ENCODE peak calls at places on chromosomes 6 and 20, in five cellular contexts. D is CD8-positive, alpha-beta memory T cell; Y is naive thymus-derived CD8-positive, alpha-beta T cell; P is stimulated activated CD4-positive, alpha-beta T cell treated with anti-CD3 and anti-CD28 coated beads, Interleukin-12 subunit alpha, Interleukin-12 subunit beta, amount 100 ng/mL, for 4 hours; X is MCF 10A. O is an unnamed sample.

GRCh38 chr6:163820745-163821456 is 406.4 kb downstream of the QKI start:
- DNase-seq in D (no peak), Y (no peak), P (no peak), X (no peak), O (no peak)

GRCh38 chr20:41275181-41275793 is 42.2 kb downstream of the ZHX3 start:
- DNase-seq in D (no peak), Y (no peak), P (no peak), X (no peak), O (peak)

GRCh38 chr6:7673063-7673536 is 52.8 kb upstream of the BMP6 start:
- DNase-seq in D (no peak), Y (no peak), P (no peak), X (peak), O (peak)

GRCh38 chr6:105034470-105034869 is 77.6 kb downstream of the LIN28B start:
- DNase-seq in D (no peak), Y (no peak), P (no peak), X (no peak), O (no peak)

GRCh38 chr6:161110380-161110779 is 118.8 kb downstream of the MAP3K4 start:
- DNase-seq in D (no peak), Y (no peak), P (no peak), X (no peak), O (no peak)

GRCh38 chr6:167134448-167135328 is 11.8 kb downstream of the CCR6 start:
- DNase-seq in D (no peak), Y (no peak), P (no peak), X (no peak), O (no peak)

GRCh38 chr6:36353411-36353915 is 16.8 kb upstream of the BNIP5 start:
- DNase-seq in D (no peak), Y (no peak), P (no peak), X (no peak), O (no peak)

GRCh38 chr6:35596448-35597442 is 84.0 kb upstream of the TULP1 start:
- DNase-seq in D (no peak), Y (no peak), P (no peak), X (peak), O (peak)

GRCh38 chr6:44072959-44073611 is 54.2 kb downstream of the MRPL14 start:
- DNase-seq in D (peak), Y (peak), P (peak), X (peak), O (peak)

GRCh38 chr6:107128577-107128976 is 13.3 kb upstream of the BEND3 start:
- DNase-seq in D (no peak), Y (no peak), P (no peak), X (no peak), O (no peak)

GRCh38 chr6:21386744-21387143 is 206.8 kb upstream of the SOX4 start:
- DNase-seq in D (no peak), Y (no peak), P (no peak), X (no peak), O (peak)

GRCh38 chr6:25354078-25354940 is 75.1 kb downstream of the CARMIL1 start:
- DNase-seq in D (no peak), Y (no peak), P (no peak), X (no peak), O (no peak)

GRCh38 chr6:130697661-130698535 is 129.3 kb upstream of the SMLR1 start:
- DNase-seq in D (peak), Y (peak), P (peak), X (peak), O (peak)

GRCh38 chr20:53021934-53022333 is 49.8 kb downstream of the TSHZ2 start:
- DNase-seq in D (no peak), Y (no peak), P (no peak), X (peak), O (no peak)

GRCh38 chr20:36399147-36399968 is 93.2 kb downstream of the DLGAP4 start:
- DNase-seq in D (no peak), Y (no peak), P (peak), X (peak), O (peak)

GRCh38 chr20:19817017-19817416 is 59.0 kb downstream of the RIN2 start:
- DNase-seq in D (no peak), Y (no peak), P (no peak), X (peak), O (peak)

GRCh38 chr6:16168858-16169257 is 40.0 kb downstream of the MYLIP start:
- DNase-seq in D (peak), Y (no peak), P (no peak), X (peak), O (peak)

GRCh38 chr6:111662794-111663231 is 57.1 kb upstream of the TRAF3IP2 start:
- DNase-seq in D (no peak), Y (no peak), P (no peak), X (no peak), O (no peak)

GRCh38 chr20:63058696-63059335 is 52.1 kb upstream of the BHLHE23 start:
- DNase-seq in D (no peak), Y (no peak), P (no peak), X (no peak), O (no peak)

GRCh38 chr6:111721677-111722219 is 116.1 kb upstream of the TRAF3IP2 start:
- DNase-seq in D (peak), Y (no peak), P (peak), X (peak), O (peak)

GRCh38 chr6:53659458-53659857 is 6.1 kb downstream of the KLHL31 start:
- DNase-seq in D (no peak), Y (no peak), P (no peak), X (peak), O (peak)

O was measured in PC-3.